ENCODE peak calls at places on chromosome 18, in seven cellular contexts. I is H9, V is IMR-90, K is mesenchymal stem cell, F is H1, Z is neuronal stem cell, Q is trophoblast cell. D is an unnamed sample.

GRCh38 chr18:27723168-27723567 is 453.8 kb downstream of the CDH2 start:
- DNase-seq in Q (peak), I (no peak), V (no peak), F (no peak), Z (no peak), K (peak), D (no peak)

GRCh38 chr18:22604390-22604985 is 186.8 kb upstream of the CTAGE1 start:
- DNase-seq in I (no peak), F (no peak), V (peak), Z (no peak), Q (no peak), K (no peak), D (no peak)

GRCh38 chr18:37956902-37957301 is 391.3 kb upstream of the CELF4 start:
- DNase-seq in K (no peak), F (no peak), Z (no peak), I (no peak), V (no peak), Q (no peak), D (no peak)

GRCh38 chr18:14943967-14944636 is 196.1 kb downstream of the ANKRD30B start:
- DNase-seq in Q (no peak), V (no peak), Z (no peak), I (no peak), K (no peak), F (no peak), D (peak)

GRCh38 chr18:42373584-42373983 is 418.6 kb downstream of the PIK3C3 start:
- DNase-seq in F (no peak), Z (no peak), I (no peak), V (no peak), Q (no peak), K (no peak), D (no peak)

GRCh38 chr18:58308463-58308862 is 264.4 kb downstream of the NEDD4L start:
- DNase-seq in Z (no peak), F (no peak), V (no peak), Q (no peak), I (no peak), K (no peak), D (no peak)

GRCh38 chr18:13539050-13539449 is 187.3 kb downstream of the FAM210A start:
- DNase-seq in I (no peak), Z (no peak), F (no peak), Q (no peak), K (no peak), V (no peak), D (no peak)

GRCh38 chr18:9708882-9709877 is 1.1 kb downstream of the RAB31 start:
- DNase-seq in Q (peak), I (peak), Z (no peak), K (peak), F (no peak), V (no peak), D (peak)

GRCh38 chr18:67194886-67195285 is 321.6 kb downstream of the DSEL start:
- DNase-seq in Z (no peak), K (no peak), I (peak), Q (no peak), F (no peak), V (no peak), D (peak)

GRCh38 chr18:48896875-48897511 is 53.8 kb downstream of the SMAD7 start:
- DNase-seq in Z (no peak), V (peak), Q (peak), I (peak), K (peak), F (no peak), D (peak)

GRCh38 chr18:48897531-48897930 is 53.2 kb downstream of the SMAD7 start:
- DNase-seq in Q (no peak), K (no peak), V (peak), F (no peak), I (no peak), Z (no peak), D (no peak)

GRCh38 chr18:48900469-48900868 is 50.3 kb downstream of the SMAD7 start:
- DNase-seq in Z (no peak), K (no peak), I (no peak), V (no peak), Q (no peak), F (no peak), D (no peak)

GRCh38 chr18:48899558-48900174 is 51.1 kb downstream of the SMAD7 start:
- DNase-seq in F (no peak), V (no peak), K (no peak), I (no peak), Q (no peak), Z (no peak), D (no peak)

DNA sequence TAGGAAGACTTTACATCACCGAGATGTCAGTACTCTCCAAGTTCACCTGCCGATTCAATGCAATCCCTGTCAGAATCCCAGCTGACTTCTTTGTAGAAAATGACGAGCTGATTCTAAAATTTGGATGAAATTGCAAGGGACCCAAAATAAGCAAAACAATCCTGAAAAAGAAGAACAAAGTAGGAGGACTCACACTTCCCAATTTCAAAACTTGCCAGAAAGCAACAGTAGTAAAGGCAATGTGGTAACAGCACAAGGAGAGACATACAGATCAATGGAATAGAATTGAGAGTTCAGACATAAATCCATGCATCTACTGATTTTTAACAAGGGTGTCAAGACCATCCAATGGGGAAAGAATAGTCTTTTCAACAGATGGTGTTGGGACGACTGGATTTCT is 52.2 kb downstream of the SMAD7 start:
- DNase-seq in Z (no peak), I (no peak), K (no peak), V (no peak), F (no peak), Q (no peak), D (no peak)
- H3K23ac ChIP-seq in Z (no peak), I (no peak), K (no peak), V (no peak), F (no peak), Q (no peak), D (no peak)

GRCh38 chr18:64103979-64104378 is 44.9 kb downstream of the LINC00305 start:
- DNase-seq in V (no peak), Z (no peak), F (no peak), Q (peak), K (peak), I (peak), D (peak)
- H3K23ac ChIP-seq in V (no peak), Z (no peak), F (no peak), Q (no peak), K (no peak), I (no peak), D (no peak)

DNA sequence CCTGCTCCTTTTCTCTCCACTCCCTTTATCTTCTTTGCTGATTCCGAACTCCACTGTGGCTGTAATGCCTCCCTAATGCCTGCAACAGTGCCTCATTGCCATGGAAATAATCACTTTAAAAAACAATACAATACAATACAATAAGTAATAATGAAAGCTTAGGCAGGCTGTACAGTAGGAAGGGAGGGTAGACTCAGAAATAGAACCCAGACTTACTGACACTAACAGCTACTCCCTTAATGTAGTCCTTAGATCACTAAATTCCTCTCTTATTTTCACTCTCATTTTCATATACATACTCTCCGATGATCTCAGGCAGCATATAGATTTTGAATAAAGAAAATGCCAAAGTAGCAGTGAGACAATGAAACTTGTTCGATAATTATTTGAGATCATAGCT is 70.2 kb downstream of the DLGAP1 start:
- DNase-seq in I (no peak), F (no peak), V (no peak), Z (no peak), K (no peak), Q (no peak), D (no peak)
- H3K23ac ChIP-seq in I (no peak), F (no peak), V (no peak), Z (no peak), K (no peak), Q (no peak), D (no peak)

GRCh38 chr18:69844656-69845055 is 103.0 kb downstream of the CD226 start:
- DNase-seq in V (no peak), I (no peak), F (no peak), Z (no peak), Q (no peak), K (no peak), D (no peak)

GRCh38 chr18:69839989-69840388 is 107.7 kb downstream of the CD226 start:
- DNase-seq in Q (no peak), F (no peak), V (no peak), K (no peak), Z (no peak), I (no peak), D (no peak)

GRCh38 chr18:69843047-69843446 is 104.6 kb downstream of the CD226 start:
- DNase-seq in F (no peak), Z (no peak), I (no peak), Q (no peak), K (no peak), V (no peak), D (no peak)

GRCh38 chr18:69840445-69840844 is 107.2 kb downstream of the CD226 start:
- DNase-seq in I (no peak), K (peak), Q (peak), Z (no peak), F (no peak), V (peak), D (no peak)

GRCh38 chr18:69845588-69846506 is 101.8 kb downstream of the CD226 start:
- DNase-seq in F (no peak), Q (no peak), Z (no peak), I (no peak), K (peak), V (peak), D (peak)
- H3K23ac ChIP-seq in F (no peak), Q (no peak), Z (no peak), I (no peak), K (no peak), V (peak), D (no peak)

DNA sequence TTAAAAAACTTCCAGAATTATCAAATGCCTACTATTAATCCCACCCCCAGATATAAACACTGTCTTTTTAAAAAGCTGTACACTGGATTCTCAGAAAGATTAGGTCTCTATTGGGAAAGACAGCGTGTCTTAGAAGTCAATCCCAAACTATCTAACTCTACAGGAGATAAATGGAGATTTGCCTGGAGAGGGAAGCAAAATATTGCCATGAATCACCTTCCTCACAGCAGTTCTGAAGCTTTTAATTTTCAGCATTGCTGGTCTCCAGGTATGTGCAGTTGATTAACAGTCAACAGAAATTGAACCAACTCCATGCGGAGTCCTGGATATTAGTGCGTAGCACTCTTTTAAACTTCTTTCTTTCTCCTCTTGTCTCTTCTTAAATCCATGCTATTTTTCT is 122.2 kb downstream of the DSC3 start:
- DNase-seq in V (no peak), F (no peak), K (no peak), I (no peak), Z (no peak), Q (peak), D (no peak)
- H3K23ac ChIP-seq in V (no peak), F (no peak), K (no peak), I (no peak), Z (no peak), Q (no peak), D (no peak)

GRCh38 chr18:34023471-34023870 is 201.2 kb downstream of the NOL4 start:
- DNase-seq in I (peak), K (peak), F (peak), Z (peak), Q (peak), V (peak), D (peak)

GRCh38 chr18:34018358-34018757 is 206.4 kb downstream of the NOL4 start:
- DNase-seq in I (no peak), Q (no peak), K (no peak), Z (no peak), V (no peak), F (no peak), D (no peak)
- H3K23ac ChIP-seq in I (no peak), Q (no peak), K (no peak), Z (no peak), V (no peak), F (no peak), D (no peak)

GRCh38 chr18:7132356-7133115 is 14.9 kb upstream of the LAMA1 start:
- DNase-seq in I (no peak), Q (peak), Z (no peak), F (no peak), V (no peak), K (no peak), D (peak)
- H3K23ac ChIP-seq in I (no peak), Q (no peak), Z (no peak), F (no peak), V (no peak), K (no peak), D (no peak)